ENCODE peak calls at places on chromosomes 3 and 15, in eight cellular contexts. One of them, this sample, is unnamed.

GRCh38 chr3:130517541-130517940 is 564 bp downstream of the COL6A6 start:
- DNase-seq in Jurkat, Clone E6-1: no peak
- DNase-seq in H7: no peak
- DNase-seq in cardiac fibroblast: peak; percentile 4
- DNase-seq in cardiac muscle cell: no peak
- DNase-seq in breast epithelium: no peak
- DNase-seq in aorta: no peak
- DNase-seq in AG10803: peak; percentile 3
- DNase-seq in this sample: peak; percentile 30

GRCh38 chr15:101055411-101055810 is 136.3 kb downstream of the LRRK1 start:
- DNase-seq in breast epithelium: no peak
- DNase-seq in AG10803: no peak
- DNase-seq in Jurkat, Clone E6-1: no peak
- DNase-seq in aorta: no peak
- DNase-seq in cardiac muscle cell: no peak
- DNase-seq in cardiac fibroblast: no peak
- DNase-seq in H7: peak; percentile 12
- DNase-seq in this sample: no peak

GRCh38 chr3:5339967-5340535 is 152.5 kb downstream of the EDEM1 start:
- DNase-seq in cardiac muscle cell: no peak
- DNase-seq in AG10803: no peak
- DNase-seq in aorta: no peak
- DNase-seq in Jurkat, Clone E6-1: no peak
- DNase-seq in breast epithelium: no peak
- DNase-seq in cardiac fibroblast: no peak
- DNase-seq in H7: no peak
- DNase-seq in this sample: no peak

GRCh38 chr3:81554348-81554747 is 207.1 kb downstream of the GBE1 start:
- DNase-seq in H7: no peak
- DNase-seq in cardiac fibroblast: peak; percentile 33
- DNase-seq in AG10803: peak; percentile 51
- DNase-seq in Jurkat, Clone E6-1: peak; percentile 18
- DNase-seq in cardiac muscle cell: no peak
- DNase-seq in breast epithelium: no peak
- DNase-seq in aorta: no peak
- DNase-seq in this sample: no peak

GRCh38 chr15:78044407-78045155 is 32.9 kb downstream of the TBC1D2B start:
- DNase-seq in Jurkat, Clone E6-1: no peak
- DNase-seq in aorta: no peak
- DNase-seq in AG10803: peak; percentile 52
- DNase-seq in H7: no peak
- DNase-seq in cardiac muscle cell: no peak
- DNase-seq in cardiac fibroblast: no peak
- DNase-seq in breast epithelium: no peak
- DNase-seq in this sample: no peak

GRCh38 chr3:138114988-138115971 is at the start of gene DZIP1L:
- DNase-seq in cardiac fibroblast: peak; percentile 73
- DNase-seq in H7: peak; percentile 89
- DNase-seq in Jurkat, Clone E6-1: no peak
- DNase-seq in AG10803: peak; percentile 67
- DNase-seq in breast epithelium: peak; percentile 37
- DNase-seq in cardiac muscle cell: peak; percentile 92
- DNase-seq in aorta: peak; percentile 87
- DNase-seq in this sample: peak; percentile 25

GRCh38 chr3:67654099-67654831 is at the start of gene SUCLG2:
- DNase-seq in H7: peak; percentile 87
- DNase-seq in Jurkat, Clone E6-1: peak; percentile 62
- DNase-seq in cardiac muscle cell: peak; percentile 89
- DNase-seq in aorta: peak; percentile 97
- DNase-seq in cardiac fibroblast: peak; percentile 86
- DNase-seq in breast epithelium: peak; percentile 86
- DNase-seq in AG10803: peak; percentile 87
- DNase-seq in this sample: peak; percentile 57

GRCh38 chr3:184050217-184050847 is 2.5 kb upstream of the HTR3C start:
- DNase-seq in AG10803: no peak
- DNase-seq in Jurkat, Clone E6-1: no peak
- DNase-seq in aorta: no peak
- DNase-seq in breast epithelium: no peak
- DNase-seq in cardiac fibroblast: no peak
- DNase-seq in H7: no peak
- DNase-seq in cardiac muscle cell: no peak
- DNase-seq in this sample: peak; percentile 8

GRCh38 chr15:73926191-73927002 is at the start of gene LOXL1:
- DNase-seq in breast epithelium: peak; percentile 44
- DNase-seq in cardiac muscle cell: peak; percentile 84
- DNase-seq in Jurkat, Clone E6-1: no peak
- DNase-seq in H7: peak; percentile 95
- DNase-seq in cardiac fibroblast: peak; percentile 92
- DNase-seq in AG10803: peak; percentile 92
- DNase-seq in aorta: peak; percentile 94
- DNase-seq in this sample: peak; percentile 53

GRCh38 chr15:48494646-48495045 is 150.9 kb downstream of the FBN1 start:
- DNase-seq in AG10803: peak; percentile 37
- DNase-seq in breast epithelium: no peak
- DNase-seq in aorta: no peak
- DNase-seq in cardiac fibroblast: peak; percentile 49
- DNase-seq in H7: no peak
- DNase-seq in Jurkat, Clone E6-1: no peak
- DNase-seq in cardiac muscle cell: no peak
- DNase-seq in this sample: no peak

GRCh38 chr3:115783938-115784738 is 160.8 kb downstream of the GAP43 start:
- DNase-seq in H7: peak; percentile 93
- DNase-seq in cardiac fibroblast: peak; percentile 92
- DNase-seq in Jurkat, Clone E6-1: peak; percentile 93
- DNase-seq in breast epithelium: peak; percentile 83
- DNase-seq in AG10803: peak; percentile 88
- DNase-seq in aorta: peak; percentile 95
- DNase-seq in cardiac muscle cell: peak; percentile 97
- DNase-seq in this sample: peak; percentile 83

GRCh38 chr3:115787818-115788217 is 164.5 kb downstream of the GAP43 start:
- DNase-seq in aorta: no peak
- DNase-seq in breast epithelium: no peak
- DNase-seq in AG10803: no peak
- DNase-seq in cardiac muscle cell: no peak
- DNase-seq in cardiac fibroblast: no peak
- DNase-seq in H7: no peak
- DNase-seq in Jurkat, Clone E6-1: no peak
- DNase-seq in this sample: no peak

GRCh38 chr3:115788921-115789470 is 165.7 kb downstream of the GAP43 start:
- DNase-seq in Jurkat, Clone E6-1: no peak
- DNase-seq in cardiac fibroblast: peak; percentile 96
- DNase-seq in aorta: no peak
- DNase-seq in breast epithelium: no peak
- DNase-seq in cardiac muscle cell: no peak
- DNase-seq in H7: no peak
- DNase-seq in AG10803: peak; percentile 100
- DNase-seq in this sample: peak; percentile 98

GRCh38 chr3:115784739-115785571 is 161.6 kb downstream of the GAP43 start:
- DNase-seq in cardiac muscle cell: peak; percentile 15
- DNase-seq in breast epithelium: no peak
- DNase-seq in H7: no peak
- DNase-seq in aorta: no peak
- DNase-seq in cardiac fibroblast: peak; percentile 76
- DNase-seq in Jurkat, Clone E6-1: no peak
- DNase-seq in AG10803: peak; percentile 98
- DNase-seq in this sample: peak; percentile 91

DNA sequence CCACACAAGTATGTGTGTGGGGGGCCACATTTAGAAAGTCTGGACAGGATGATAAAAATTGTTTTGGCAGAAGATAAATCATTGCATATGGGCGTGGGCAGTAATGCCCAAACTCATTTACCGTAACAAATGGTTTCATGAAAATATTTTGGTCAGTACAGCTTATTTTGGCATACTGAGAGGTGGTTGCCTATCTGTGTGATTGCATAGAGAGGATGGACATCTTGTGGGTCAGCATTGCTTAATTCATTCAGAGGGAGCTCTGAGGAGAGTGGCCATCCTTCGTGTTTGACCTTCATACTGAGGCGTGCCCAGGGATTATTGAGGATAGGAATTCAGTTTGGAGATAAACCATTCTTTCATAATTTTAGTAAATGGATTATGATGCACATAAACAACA is 162.5 kb downstream of the GAP43 start:
- DNase-seq in Jurkat, Clone E6-1: no peak
- DNase-seq in H7: no peak
- DNase-seq in cardiac fibroblast: no peak
- DNase-seq in breast epithelium: no peak
- DNase-seq in AG10803: peak; percentile 67
- DNase-seq in aorta: no peak
- DNase-seq in cardiac muscle cell: no peak
- DNase-seq in this sample: no peak
- H3K4me3 ChIP-seq in Jurkat, Clone E6-1: no peak overlapping the region
- H3K4me3 ChIP-seq in H7: no peak overlapping the region
- H3K4me3 ChIP-seq in cardiac fibroblast: no peak overlapping the region
- H3K4me3 ChIP-seq in breast epithelium: no peak overlapping the region
- H3K4me3 ChIP-seq in AG10803: peak overlapping the region; percentile 7
- H3K4me3 ChIP-seq in aorta: no peak overlapping the region
- H3K4me3 ChIP-seq in cardiac muscle cell: no peak overlapping the region
- H3K4me3 ChIP-seq in this sample: no peak overlapping the region

GRCh38 chr3:142216321-142216720 is 9.1 kb downstream of the GK5 start:
- DNase-seq in cardiac fibroblast: no peak
- DNase-seq in Jurkat, Clone E6-1: no peak
- DNase-seq in aorta: no peak
- DNase-seq in AG10803: no peak
- DNase-seq in cardiac muscle cell: no peak
- DNase-seq in breast epithelium: no peak
- DNase-seq in H7: peak; percentile 58
- DNase-seq in this sample: no peak
- H3K4me3 ChIP-seq in cardiac fibroblast: no peak overlapping the region
- H3K4me3 ChIP-seq in Jurkat, Clone E6-1: no peak overlapping the region
- H3K4me3 ChIP-seq in aorta: no peak overlapping the region
- H3K4me3 ChIP-seq in AG10803: no peak overlapping the region
- H3K4me3 ChIP-seq in cardiac muscle cell: no peak overlapping the region
- H3K4me3 ChIP-seq in breast epithelium: no peak overlapping the region
- H3K4me3 ChIP-seq in H7: no peak overlapping the region
- H3K4me3 ChIP-seq in this sample: no peak overlapping the region

DNA sequence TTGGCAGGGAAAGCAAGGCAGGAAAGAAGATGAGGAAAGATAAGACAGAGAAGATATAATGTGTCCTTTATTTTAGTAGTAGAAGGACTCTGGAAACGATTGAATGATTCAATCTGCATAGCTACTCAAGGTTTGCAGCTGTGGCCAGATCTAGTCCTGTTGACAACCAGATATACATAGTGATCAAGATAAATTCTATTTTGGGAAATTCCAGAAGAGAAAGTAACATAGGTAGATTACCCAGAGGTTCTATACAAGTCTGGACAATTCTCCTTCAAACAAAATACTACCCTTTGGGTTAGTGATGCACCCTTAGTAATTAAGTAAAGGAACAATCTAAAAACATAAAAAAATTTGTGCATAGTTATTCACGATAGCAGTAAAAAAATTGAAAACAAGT is 9.4 kb downstream of the TERC start:
- DNase-seq in aorta: no peak
- DNase-seq in Jurkat, Clone E6-1: no peak
- DNase-seq in AG10803: no peak
- DNase-seq in breast epithelium: no peak
- DNase-seq in H7: no peak
- DNase-seq in cardiac fibroblast: no peak
- DNase-seq in cardiac muscle cell: no peak
- DNase-seq in this sample: peak; percentile 95
- H3K4me3 ChIP-seq in aorta: no peak overlapping the region
- H3K4me3 ChIP-seq in Jurkat, Clone E6-1: no peak overlapping the region
- H3K4me3 ChIP-seq in AG10803: no peak overlapping the region
- H3K4me3 ChIP-seq in breast epithelium: no peak overlapping the region
- H3K4me3 ChIP-seq in H7: no peak overlapping the region
- H3K4me3 ChIP-seq in cardiac fibroblast: no peak overlapping the region
- H3K4me3 ChIP-seq in cardiac muscle cell: no peak overlapping the region
- H3K4me3 ChIP-seq in this sample: no peak overlapping the region

DNA sequence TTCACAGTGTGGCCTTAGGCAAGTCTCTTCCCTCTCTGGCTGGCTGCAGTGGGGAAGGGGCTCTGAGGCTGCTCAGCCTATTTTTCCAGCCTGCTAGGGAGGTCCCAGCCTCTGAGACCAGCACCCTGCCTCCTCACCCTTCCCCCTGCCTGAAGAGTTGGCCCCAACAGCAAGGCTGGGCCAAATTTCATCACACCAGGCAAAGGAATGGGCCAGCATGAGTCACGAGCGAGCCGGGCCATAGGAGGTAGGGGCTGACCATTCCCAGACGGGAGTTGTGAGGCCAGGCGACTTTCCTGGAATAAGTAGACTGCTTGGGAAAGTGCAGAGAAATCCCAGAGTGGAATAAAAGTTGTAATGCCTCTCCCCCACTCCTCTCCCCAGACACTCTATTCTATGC is 5.7 kb upstream of the FBLN2 start:
- DNase-seq in H7: peak; percentile 53
- DNase-seq in breast epithelium: peak; percentile 40
- DNase-seq in cardiac muscle cell: no peak
- DNase-seq in Jurkat, Clone E6-1: no peak
- DNase-seq in cardiac fibroblast: peak; percentile 83
- DNase-seq in aorta: peak; percentile 89
- DNase-seq in AG10803: peak; percentile 96
- DNase-seq in this sample: peak; percentile 41
- H3K4me3 ChIP-seq in H7: no peak overlapping the region
- H3K4me3 ChIP-seq in breast epithelium: no peak overlapping the region
- H3K4me3 ChIP-seq in cardiac muscle cell: no peak overlapping the region
- H3K4me3 ChIP-seq in Jurkat, Clone E6-1: no peak overlapping the region
- H3K4me3 ChIP-seq in cardiac fibroblast: no peak overlapping the region
- H3K4me3 ChIP-seq in aorta: no peak overlapping the region
- H3K4me3 ChIP-seq in AG10803: no peak overlapping the region
- H3K4me3 ChIP-seq in this sample: no peak overlapping the region

GRCh38 chr15:37108725-37109124 is 8.4 kb upstream of the MEIS2 start:
- DNase-seq in H7: no peak
- DNase-seq in AG10803: no peak
- DNase-seq in cardiac fibroblast: no peak
- DNase-seq in aorta: no peak
- DNase-seq in Jurkat, Clone E6-1: no peak
- DNase-seq in cardiac muscle cell: no peak
- DNase-seq in breast epithelium: no peak
- DNase-seq in this sample: no peak
- H3K4me3 ChIP-seq in H7: no peak overlapping the region
- H3K4me3 ChIP-seq in AG10803: no peak overlapping the region
- H3K4me3 ChIP-seq in cardiac fibroblast: no peak overlapping the region
- H3K4me3 ChIP-seq in aorta: no peak overlapping the region
- H3K4me3 ChIP-seq in Jurkat, Clone E6-1: no peak overlapping the region
- H3K4me3 ChIP-seq in cardiac muscle cell: peak overlapping the region; percentile 98
- H3K4me3 ChIP-seq in breast epithelium: no peak overlapping the region
- H3K4me3 ChIP-seq in this sample: no peak overlapping the region

GRCh38 chr3:73433681-73434080 is 191.1 kb downstream of the PDZRN3 start:
- DNase-seq in H7: no peak
- DNase-seq in cardiac muscle cell: peak; percentile 12
- DNase-seq in breast epithelium: no peak
- DNase-seq in Jurkat, Clone E6-1: no peak
- DNase-seq in AG10803: no peak
- DNase-seq in cardiac fibroblast: no peak
- DNase-seq in aorta: no peak
- DNase-seq in this sample: peak; percentile 4

GRCh38 chr3:73432723-73433032 is 192.1 kb downstream of the PDZRN3 start:
- DNase-seq in H7: no peak
- DNase-seq in aorta: no peak
- DNase-seq in AG10803: no peak
- DNase-seq in cardiac fibroblast: no peak
- DNase-seq in Jurkat, Clone E6-1: no peak
- DNase-seq in cardiac muscle cell: no peak
- DNase-seq in breast epithelium: no peak
- DNase-seq in this sample: no peak

GRCh38 chr3:73431136-73431933 is 193.4 kb downstream of the PDZRN3 start:
- DNase-seq in aorta: no peak
- DNase-seq in cardiac fibroblast: no peak
- DNase-seq in H7: no peak
- DNase-seq in breast epithelium: no peak
- DNase-seq in cardiac muscle cell: no peak
- DNase-seq in Jurkat, Clone E6-1: no peak
- DNase-seq in AG10803: no peak
- DNase-seq in this sample: no peak

GRCh38 chr3:73433079-73433478 is 191.7 kb downstream of the PDZRN3 start:
- DNase-seq in breast epithelium: no peak
- DNase-seq in cardiac muscle cell: peak; percentile 12
- DNase-seq in Jurkat, Clone E6-1: no peak
- DNase-seq in AG10803: no peak
- DNase-seq in cardiac fibroblast: no peak
- DNase-seq in aorta: no peak
- DNase-seq in H7: no peak
- DNase-seq in this sample: no peak

GRCh38 chr3:73432021-73432722 is 192.6 kb downstream of the PDZRN3 start:
- DNase-seq in aorta: no peak
- DNase-seq in breast epithelium: no peak
- DNase-seq in H7: peak; percentile 45
- DNase-seq in Jurkat, Clone E6-1: peak; percentile 31
- DNase-seq in cardiac muscle cell: peak; percentile 68
- DNase-seq in cardiac fibroblast: peak; percentile 71
- DNase-seq in AG10803: peak; percentile 58
- DNase-seq in this sample: peak; percentile 34
- H3K4me3 ChIP-seq in aorta: no peak overlapping the region
- H3K4me3 ChIP-seq in breast epithelium: peak overlapping the region; percentile 39
- H3K4me3 ChIP-seq in H7: no peak overlapping the region
- H3K4me3 ChIP-seq in Jurkat, Clone E6-1: no peak overlapping the region
- H3K4me3 ChIP-seq in cardiac muscle cell: peak overlapping the region; percentile 10
- H3K4me3 ChIP-seq in cardiac fibroblast: no peak overlapping the region
- H3K4me3 ChIP-seq in AG10803: no peak overlapping the region
- H3K4me3 ChIP-seq in this sample: no peak overlapping the region